ENCODE peak calls at places on chromosomes 7 and 10, in five cellular contexts. V is pancreas, M is thyroid gland, Y is aorta, W is Peyer's patch. N is an unnamed sample. For H3K4me1, the result is how much of the 10 kb centered on the place peaks cover.

GRCh38 chr10:24331457-24331856 is 122.5 kb downstream of the KIAA1217 start:
- DNase-seq in W (peak), Y (no peak), M (peak), V (no peak), N (no peak)

GRCh38 chr10:61784354-61785131 is 117.0 kb upstream of the ARID5B start:
- DNase-seq in Y (no peak), V (no peak), M (no peak), W (no peak), N (no peak)

GRCh38 chr10:49611815-49612512 is 1.9 kb downstream of the SLC18A3 start:
- DNase-seq in M (no peak), W (peak), Y (peak), V (peak), N (no peak)

GRCh38 chr7:108456845-108457540 is 757 bp upstream of the NRCAM start:
- DNase-seq in Y (no peak), M (no peak), W (no peak), V (no peak), N (no peak)

GRCh38 chr7:44845476-44845875 is 2.4 kb downstream of the H2AZ2 start:
- DNase-seq in W (no peak), M (no peak), V (no peak), Y (no peak), N (no peak)

GRCh38 chr7:152054377-152055230 is 29.1 kb downstream of the GALNT11 start:
- DNase-seq in V (no peak), M (peak), W (no peak), Y (no peak), N (no peak)

GRCh38 chr7:105452085-105452484 is 63.4 kb upstream of the SRPK2 start:
- DNase-seq in Y (no peak), W (no peak), M (no peak), V (no peak), N (no peak)

GRCh38 chr7:129800901-129801300 is 151.9 kb downstream of the UBE2H start:
- DNase-seq in V (peak), Y (peak), M (no peak), W (no peak), N (no peak)

GRCh38 chr10:72310241-72310633 is 36.5 kb downstream of the DDIT4 start:
- DNase-seq in M (no peak), W (no peak), V (no peak), Y (no peak), N (no peak)

GRCh38 chr10:116688241-116688711 is 54.1 kb downstream of the HSPA12A start:
- DNase-seq in M (no peak), Y (no peak), V (no peak), W (no peak), N (no peak)

GRCh38 chr7:26508917-26509316 is 217.3 kb downstream of the SNX10 start:
- DNase-seq in V (no peak), W (no peak), Y (no peak), M (no peak), N (no peak)

GRCh38 chr7:36265720-36266119 is 112.7 kb downstream of the EEPD1 start:
- DNase-seq in M (no peak), W (no peak), Y (no peak), V (no peak), N (no peak)

GRCh38 chr10:31706921-31707571 is 221.6 kb downstream of the ARHGAP12 start:
- DNase-seq in Y (no peak), W (no peak), V (no peak), M (no peak), N (no peak)

GRCh38 chr7:24854866-24855265 is 97.6 kb upstream of the GSDME start:
- DNase-seq in W (no peak), V (no peak), M (no peak), Y (no peak), N (no peak)

GRCh38 chr7:108004220-108005142 is 1.5 kb upstream of the LAMB1 start:
- DNase-seq in V (no peak), W (peak), M (no peak), Y (no peak), N (no peak)

GRCh38 chr10:104304346-104304745 is 33.9 kb downstream of the ITPRIP start:
- DNase-seq in W (no peak), Y (no peak), V (no peak), M (no peak), N (no peak)

GRCh38 chr10:104303594-104304178 is 34.6 kb downstream of the ITPRIP start:
- DNase-seq in W (no peak), V (no peak), Y (no peak), M (no peak), N (no peak)

GRCh38 chr10:104301907-104302690 is 33.1 kb downstream of the GSTO2 start:
- DNase-seq in Y (no peak), M (no peak), V (no peak), W (no peak), N (no peak)

GRCh38 chr10:104306897-104307296 is 31.4 kb downstream of the ITPRIP start:
- DNase-seq in W (no peak), Y (no peak), M (no peak), V (no peak), N (no peak)

GRCh38 chr10:104304927-104305326 is 33.3 kb downstream of the ITPRIP start:
- DNase-seq in Y (no peak), W (no peak), M (peak), V (no peak), N (no peak)
- H3K4me1 ChIP-seq in Y (under half), W (under half), M (half or more), V (under half), N (half or more)

DNA sequence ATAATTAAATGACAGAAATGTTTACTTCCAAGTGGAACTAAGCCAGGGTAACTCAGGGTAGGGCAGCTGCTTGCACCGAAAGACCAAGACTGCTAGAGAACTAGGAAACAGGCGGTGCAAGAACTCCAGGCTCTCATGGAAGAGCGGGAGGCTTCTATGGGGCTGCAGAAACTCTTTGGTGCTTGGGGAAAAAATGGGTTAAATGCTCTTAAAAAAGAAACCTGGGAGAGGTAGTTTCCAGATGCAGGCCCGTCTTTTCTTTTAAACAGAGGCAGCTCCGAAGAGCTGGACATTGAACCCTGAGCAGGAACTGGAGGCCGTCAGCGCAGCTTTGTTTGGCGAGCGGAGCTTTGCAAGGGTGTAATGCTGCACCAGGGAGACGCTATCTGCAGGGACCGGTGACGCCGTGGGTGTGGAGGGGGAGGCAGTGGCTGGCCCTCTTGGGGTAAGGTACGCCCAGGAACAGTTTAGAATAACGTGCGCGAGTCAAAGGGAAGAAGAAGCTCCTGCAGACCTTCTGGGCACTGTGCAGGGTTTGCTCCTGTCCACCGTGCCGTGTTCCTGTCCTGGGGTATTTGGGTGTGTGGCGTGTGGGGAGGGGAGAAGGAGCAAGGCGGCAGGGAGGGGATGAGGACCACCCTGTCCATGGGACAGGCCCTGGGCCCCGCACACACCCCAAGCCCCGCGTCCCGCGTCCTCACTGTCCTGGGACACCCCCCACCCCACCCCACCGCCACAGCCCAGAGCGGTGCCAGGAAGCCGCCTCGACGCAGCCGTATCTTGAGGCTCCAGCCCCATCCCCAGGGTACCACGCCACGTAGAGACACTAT is 59.0 kb downstream of the EGFR start:
- DNase-seq in M (no peak), Y (no peak), W (peak), V (no peak), N (no peak)
- H3K4me1 ChIP-seq in M (under half), Y (under half), W (under half), V (under half), N (under half)

GRCh38 chr10:123836418-123837145 is 55.0 kb downstream of the CPXM2 start:
- DNase-seq in Y (no peak), W (no peak), V (no peak), M (no peak), N (no peak)

GRCh38 chr10:123840714-123841113 is 50.9 kb downstream of the CPXM2 start:
- DNase-seq in Y (no peak), W (no peak), V (no peak), M (no peak), N (no peak)

GRCh38 chr10:123837771-123838170 is 53.8 kb downstream of the CPXM2 start:
- DNase-seq in M (no peak), Y (no peak), W (no peak), V (no peak), N (no peak)

GRCh38 chr10:123841115-123841514 is 50.5 kb downstream of the CPXM2 start:
- DNase-seq in Y (no peak), M (no peak), V (no peak), W (no peak), N (no peak)

GRCh38 chr10:123838596-123839310 is 52.9 kb downstream of the CPXM2 start:
- DNase-seq in M (no peak), V (no peak), Y (no peak), W (no peak), N (no peak)
- H3K4me1 ChIP-seq in M (under half), V (under half), Y (under half), W (under half), N (under half)

DNA sequence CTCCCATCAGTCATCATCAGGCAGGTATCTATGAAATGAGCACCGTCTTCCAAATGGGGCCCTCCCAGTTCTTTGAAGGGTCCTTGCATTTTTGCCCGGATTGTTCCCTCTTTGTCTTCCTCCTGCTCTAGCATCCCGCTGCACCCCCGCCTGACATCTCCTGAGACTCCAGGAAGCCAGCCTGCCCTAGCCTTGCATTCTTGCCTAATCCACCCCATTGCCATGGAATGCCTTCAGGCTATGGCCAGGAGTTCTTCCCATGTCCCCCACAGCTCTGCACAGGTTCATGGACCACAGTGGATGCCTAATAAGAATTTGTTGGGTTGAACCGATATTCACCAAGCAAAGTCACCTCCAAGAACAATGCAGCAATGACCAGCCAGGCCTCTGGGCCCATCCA is 62.1 kb downstream of the ZMIZ1 start:
- DNase-seq in W (no peak), V (no peak), Y (no peak), M (no peak), N (no peak)
- H3K4me1 ChIP-seq in W (under half), V (under half), Y (under half), M (under half), N (under half)

GRCh38 chr7:30468791-30469190 is 9.8 kb downstream of the NOD1 start:
- DNase-seq in M (no peak), V (no peak), W (no peak), Y (no peak), N (no peak)
- H3K4me1 ChIP-seq in M (half or more), V (under half), W (under half), Y (under half), N (under half)